ENCODE peak calls at places on chromosome 11, in ten cellular contexts. I is effector CD4-positive, alpha-beta T cell; E is astrocyte of the cerebellum; T is islet precursor cell; S is T-helper 9 cell; H is NCI-H345; Y is M059J; R is iPS-NIHi11; J is stimulated activated CD4-positive, alpha-beta T cell treated with anti-CD3 and anti-CD28 coated beads, Interleukin-2, amount 100 ng/mL, for 24 hours; W is NCI-H2107. G is an unnamed sample.

GRCh38 chr11:127816959-127817358 is 770.4 kb downstream of the ETS1 start:
- DNase-seq in I (no peak), E (no peak), T (no peak), S (no peak), H (no peak), Y (peak; percentile 41), R (no peak), J (no peak), W (no peak), G (no peak)

GRCh38 chr11:122099345-122100045 is 16.5 kb downstream of the BLID start:
- DNase-seq in I (no peak), E (peak; percentile 55), T (no peak), S (no peak), H (peak; percentile 51), Y (peak; percentile 54), R (no peak), J (no peak), W (no peak), G (no peak)

GRCh38 chr11:19316434-19316833 is 75.7 kb upstream of the E2F8 start:
- DNase-seq in I (no peak), E (peak; percentile 16), T (no peak), S (no peak), H (no peak), Y (no peak), R (no peak), J (no peak), W (no peak), G (no peak)

GRCh38 chr11:47946682-47947575 is 33.4 kb upstream of the PTPRJ start:
- DNase-seq in I (no peak), E (peak; percentile 97), T (peak; percentile 89), S (no peak), H (no peak), Y (peak; percentile 99), R (peak; percentile 70), J (peak; percentile 36), W (no peak), G (peak; percentile 25)

GRCh38 chr11:108788565-108789199 is 123.8 kb downstream of the DDX10 start:
- DNase-seq in I (no peak), E (peak; percentile 19), T (peak; percentile 59), S (no peak), H (peak; percentile 4), Y (peak; percentile 50), R (peak; percentile 33), J (no peak), W (no peak), G (no peak)

GRCh38 chr11:71184421-71185210 is 67.8 kb downstream of the SHANK2 start:
- DNase-seq in I (no peak), E (no peak), T (peak; percentile 37), S (no peak), H (no peak), Y (no peak), R (no peak), J (no peak), W (no peak), G (no peak)

GRCh38 chr11:45204761-45205160 is 58.3 kb downstream of the PRDM11 start:
- DNase-seq in I (no peak), E (no peak), T (no peak), S (no peak), H (no peak), Y (no peak), R (peak; percentile 60), J (no peak), W (no peak), G (no peak)

GRCh38 chr11:43130616-43131015 is 181.2 kb upstream of the API5 start:
- DNase-seq in I (no peak), E (no peak), T (peak; percentile 81), S (no peak), H (no peak), Y (peak; percentile 18), R (peak; percentile 16), J (no peak), W (no peak), G (no peak)

GRCh38 chr11:748007-748359 is 719 bp downstream of the TALDO1 start:
- DNase-seq in I (no peak), E (no peak), T (no peak), S (no peak), H (no peak), Y (peak; percentile 37), R (no peak), J (no peak), W (no peak), G (no peak)

GRCh38 chr11:14644396-14645246 is 1.0 kb downstream of the PDE3B start:
- DNase-seq in I (peak; percentile 29), E (no peak), T (peak; percentile 81), S (peak; percentile 14), H (peak; percentile 49), Y (peak; percentile 15), R (no peak), J (peak; percentile 55), W (no peak), G (peak; percentile 50)

GRCh38 chr11:95863486-95864140 is 60.3 kb downstream of the MTMR2 start:
- DNase-seq in I (no peak), E (peak; percentile 85), T (no peak), S (no peak), H (no peak), Y (peak; percentile 44), R (no peak), J (no peak), W (no peak), G (no peak)

GRCh38 chr11:1876361-1877063 is 15.2 kb downstream of the PRR33 start:
- DNase-seq in I (no peak), E (no peak), T (peak; percentile 82), S (no peak), H (peak; percentile 20), Y (no peak), R (peak; percentile 87), J (peak; percentile 42), W (no peak), G (peak; percentile 31)

GRCh38 chr11:1163321-1163910 is 5.7 kb downstream of the MUC5AC start:
- DNase-seq in I (no peak), E (no peak), T (peak; percentile 52), S (no peak), H (no peak), Y (no peak), R (peak; percentile 11), J (no peak), W (no peak), G (peak; percentile 9)

GRCh38 chr11:96228472-96228871 is 114.5 kb downstream of the MAML2 start:
- DNase-seq in I (no peak), E (peak; percentile 93), T (peak; percentile 94), S (no peak), H (no peak), Y (peak; percentile 98), R (no peak), J (no peak), W (no peak), G (no peak)

GRCh38 chr11:70423523-70424505 is 25.5 kb downstream of the CTTN start:
- DNase-seq in I (no peak), E (peak; percentile 74), T (peak; percentile 77), S (no peak), H (no peak), Y (peak; percentile 95), R (peak; percentile 67), J (peak; percentile 40), W (no peak), G (no peak)

GRCh38 chr11:94504689-94505293 is 7.5 kb upstream of the C11orf97 start:
- DNase-seq in I (no peak), E (peak; percentile 62), T (no peak), S (no peak), H (peak; percentile 46), Y (peak; percentile 56), R (peak; percentile 34), J (no peak), W (no peak), G (no peak)

GRCh38 chr11:1727088-1727690 is 23.2 kb downstream of the IFITM10 start:
- DNase-seq in I (no peak), E (no peak), T (no peak), S (no peak), H (no peak), Y (peak; percentile 74), R (no peak), J (no peak), W (no peak), G (no peak)

GRCh38 chr11:78449866-78450265 is 32.2 kb upstream of the GAB2 start:
- DNase-seq in I (no peak), E (no peak), T (no peak), S (no peak), H (no peak), Y (peak; percentile 3), R (no peak), J (no peak), W (no peak), G (no peak)

GRCh38 chr11:102544594-102544993 is 14.0 kb upstream of the MMP7 start:
- DNase-seq in I (no peak), E (no peak), T (no peak), S (no peak), H (no peak), Y (no peak), R (no peak), J (no peak), W (no peak), G (no peak)

GRCh38 chr11:60280412-60280811 is at the start of gene MS4A4A:
- DNase-seq in I (no peak), E (no peak), T (no peak), S (no peak), H (no peak), Y (no peak), R (no peak), J (no peak), W (no peak), G (no peak)

GRCh38 chr11:65802841-65803240 is 16.0 kb downstream of the OVOL1 start:
- DNase-seq in I (no peak), E (no peak), T (no peak), S (no peak), H (no peak), Y (no peak), R (no peak), J (no peak), W (no peak), G (no peak)

GRCh38 chr11:86499723-86500129 is 125.0 kb downstream of the CCDC81 start:
- DNase-seq in I (no peak), E (no peak), T (no peak), S (no peak), H (no peak), Y (no peak), R (no peak), J (no peak), W (no peak), G (no peak)

GRCh38 chr11:18203723-18204122 is 31.1 kb downstream of the MRGPRX4 start:
- DNase-seq in I (no peak), E (no peak), T (peak; percentile 68), S (no peak), H (peak; percentile 36), Y (peak; percentile 15), R (peak; percentile 75), J (peak; percentile 9), W (no peak), G (no peak)

GRCh38 chr11:86438685-86439084 is 64.0 kb downstream of the CCDC81 start:
- DNase-seq in I (no peak), E (no peak), T (no peak), S (no peak), H (no peak), Y (peak; percentile 68), R (no peak), J (no peak), W (no peak), G (no peak)

GRCh38 chr11:128628686-128629085 is 41.3 kb upstream of the ETS1 start:
- DNase-seq in I (no peak), E (no peak), T (peak; percentile 14), S (no peak), H (no peak), Y (no peak), R (no peak), J (no peak), W (no peak), G (no peak)

GRCh38 chr11:128464878-128465277 is 122.5 kb downstream of the ETS1 start:
- DNase-seq in I (no peak), E (no peak), T (no peak), S (no peak), H (no peak), Y (no peak), R (no peak), J (no peak), W (no peak), G (no peak)

GRCh38 chr11:92779746-92780145 is 189.7 kb upstream of the MTNR1B start:
- DNase-seq in I (no peak), E (no peak), T (no peak), S (no peak), H (no peak), Y (no peak), R (no peak), J (no peak), W (no peak), G (no peak)

GRCh38 chr11:68074584-68075352 is 35.9 kb downstream of the TCIRG1 start:
- DNase-seq in I (no peak), E (no peak), T (no peak), S (no peak), H (no peak), Y (no peak), R (no peak), J (no peak), W (no peak), G (no peak)